ENCODE peak calls at places on chromosome 10, in four cellular contexts. E, T, Q and R are unnamed samples.
A peak's percentile ranks its signal among the peaks of the same experiment; 100 is the strongest.

GRCh38 chr10:71251319-71251718 is 38.9 kb downstream of the UNC5B start:
- DNase-seq in Q (no peak), T (no peak), E (no peak), R (no peak)

GRCh38 chr10:99681553-99681952 is 22.2 kb downstream of the ENTPD7 start:
- DNase-seq in Q (no peak), E (no peak), T (no peak), R (no peak)

GRCh38 chr10:119030421-119031250 is 1.1 kb downstream of the NANOS1 start:
- DNase-seq in T (peak; percentile 56), E (peak; percentile 75), Q (peak; percentile 57), R (peak; percentile 51)

GRCh38 chr10:50461123-50461522 is 162.6 kb downstream of the SGMS1 start:
- DNase-seq in Q (no peak), T (no peak), E (no peak), R (no peak)

GRCh38 chr10:103540722-103541121 is 47.2 kb downstream of the NEURL1 start:
- DNase-seq in E (no peak), Q (no peak), T (no peak), R (no peak)

GRCh38 chr10:92914478-92915066 is 66.3 kb downstream of the EXOC6 start:
- DNase-seq in Q (peak; percentile 60), E (no peak), T (no peak), R (peak; percentile 31)

GRCh38 chr10:87093461-87094372 is 926 bp downstream of the GLUD1 start:
- DNase-seq in E (peak; percentile 80), Q (peak; percentile 80), T (peak; percentile 80), R (peak; percentile 58)

GRCh38 chr10:29922226-29922625 is 137.2 kb downstream of the JCAD start:
- DNase-seq in T (no peak), E (no peak), Q (no peak), R (no peak)

GRCh38 chr10:128042131-128042610 is 84.1 kb downstream of the MKI67 start:
- DNase-seq in Q (no peak), T (peak; percentile 30), E (no peak), R (no peak)

GRCh38 chr10:98045785-98046389 is 15.5 kb upstream of the CRTAC1 start:
- DNase-seq in Q (peak; percentile 46), T (peak; percentile 51), E (peak; percentile 55), R (peak; percentile 54)

DNA sequence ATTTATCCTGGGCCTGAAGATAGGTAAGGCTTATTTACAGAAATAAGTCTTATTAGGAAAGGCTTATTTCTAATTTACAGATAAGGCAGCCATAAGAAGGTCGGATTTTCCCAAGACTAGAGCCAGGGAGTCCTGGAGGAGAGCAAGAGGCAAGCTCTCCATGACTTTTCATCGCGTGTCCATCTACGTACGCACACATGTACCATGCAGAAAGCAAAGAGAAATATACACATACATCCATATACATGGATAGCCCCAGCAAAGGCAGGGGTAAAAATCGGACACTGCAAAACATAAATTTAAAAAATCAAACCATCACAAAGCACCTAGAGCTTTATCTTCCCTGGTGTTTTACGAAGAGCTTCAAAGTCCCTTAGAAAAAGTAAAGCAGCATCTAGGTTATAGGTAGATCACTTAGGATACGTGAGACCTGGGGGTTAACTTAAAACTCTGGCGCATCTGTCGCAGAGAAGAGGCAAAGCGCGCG is 25.8 kb upstream of the ZRANB1 start:
- DNase-seq in Q (no peak), T (no peak), E (no peak), R (no peak)
- H3K4me3 ChIP-seq in Q (peak overlapping the region; percentile 85), T (peak overlapping the region; percentile 75), E (peak overlapping the region; percentile 95), R (peak overlapping the region; percentile 61)

GRCh38 chr10:13000431-13000830 is 1.1 kb downstream of the CCDC3 start:
- DNase-seq in T (no peak), E (no peak), Q (no peak), R (no peak)
- H3K27me3 ChIP-seq in T (peaks cover 65% of the 10 kb centered on the region), E (no peaks in the 10 kb centered on the region), Q (peaks cover 22% of the 10 kb centered on the region), R (peaks cover 10% of the 10 kb centered on the region)

GRCh38 chr10:17201165-17202013 is at the start of gene TRDMT1:
- DNase-seq in T (peak; percentile 90), E (peak; percentile 90), Q (peak; percentile 82), R (peak; percentile 84)

GRCh38 chr10:17200885-17201164 is 647 bp downstream of the TRDMT1 start:
- DNase-seq in Q (peak; percentile 42), T (peak; percentile 69), E (no peak), R (peak; percentile 35)

GRCh38 chr10:17202506-17202905 is 1.0 kb upstream of the TRDMT1 start:
- DNase-seq in T (no peak), E (no peak), Q (no peak), R (no peak)

GRCh38 chr10:17199351-17199804 is 2.1 kb downstream of the TRDMT1 start:
- DNase-seq in E (no peak), T (no peak), Q (no peak), R (no peak)

GRCh38 chr10:17200035-17200884 is 1.2 kb downstream of the TRDMT1 start:
- DNase-seq in Q (no peak), E (no peak), T (no peak), R (no peak)
- H3K27ac ChIP-seq in Q (peak overlapping the region; percentile 66), E (peak overlapping the region; percentile 94), T (peak overlapping the region; percentile 96), R (peak overlapping the region; percentile 95)

GRCh38 chr10:129417882-129418281 is 49.2 kb upstream of the MGMT start:
- DNase-seq in E (no peak), T (no peak), Q (peak; percentile 10), R (no peak)
- H3K4me3 ChIP-seq in E (no peak overlapping the region), T (no peak overlapping the region), Q (no peak overlapping the region), R (no peak overlapping the region)

GRCh38 chr10:123577921-123578461 is 88.2 kb upstream of the GPR26 start:
- DNase-seq in T (no peak), Q (no peak), E (no peak), R (no peak)

GRCh38 chr10:123578721-123579120 is 87.4 kb upstream of the GPR26 start:
- DNase-seq in Q (no peak), T (no peak), E (no peak), R (no peak)

GRCh38 chr10:123581656-123582055 is 84.5 kb upstream of the GPR26 start:
- DNase-seq in Q (no peak), T (no peak), E (no peak), R (no peak)

GRCh38 chr10:123580426-123580825 is 85.7 kb upstream of the GPR26 start:
- DNase-seq in Q (peak; percentile 6), E (no peak), T (no peak), R (no peak)

DNA sequence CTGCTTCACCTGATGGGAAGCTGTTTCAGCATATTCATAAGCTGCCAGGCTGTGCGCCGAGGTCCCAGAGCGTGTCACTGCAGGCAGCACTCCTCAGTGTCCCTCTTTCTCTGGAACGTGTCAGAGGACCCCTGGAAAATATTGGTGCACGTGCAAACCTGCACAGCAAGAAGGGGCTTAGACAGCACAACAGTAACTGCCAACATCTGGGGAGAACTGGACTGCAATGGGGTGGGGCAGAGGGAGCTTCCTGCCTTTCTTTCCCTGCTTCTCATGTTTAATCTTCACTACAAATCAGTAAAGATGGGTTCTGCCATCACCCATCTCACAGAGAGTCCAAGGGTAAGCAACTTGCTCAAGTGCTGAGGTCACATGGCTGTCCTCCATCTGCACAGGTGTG is 86.5 kb upstream of the GPR26 start:
- DNase-seq in Q (no peak), E (no peak), T (no peak), R (no peak)
- H3K27me3 ChIP-seq in Q (no peaks in the 10 kb centered on the region), E (no peaks in the 10 kb centered on the region), T (peaks cover 56% of the 10 kb centered on the region), R (peaks cover 3% of the 10 kb centered on the region)

DNA sequence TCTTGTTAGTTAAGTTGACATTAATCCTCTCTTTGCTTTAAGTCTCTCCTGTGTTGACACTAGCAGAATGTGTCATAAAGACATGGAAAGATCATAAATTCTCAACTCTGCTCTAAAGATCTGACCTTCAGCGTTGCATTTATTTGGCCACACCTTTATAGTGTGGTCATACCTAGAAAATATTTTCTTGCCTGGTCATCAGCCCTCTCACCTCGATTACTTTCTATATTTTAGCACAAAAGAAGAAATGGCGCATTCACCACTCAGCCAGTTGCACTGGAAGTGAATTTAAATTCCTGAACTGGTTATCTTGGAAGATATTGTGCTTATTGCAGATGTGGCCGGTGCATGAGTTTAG is 96.7 kb upstream of the PDCD4 start:
- DNase-seq in Q (no peak), T (no peak), E (no peak), R (no peak)
- H3K27ac ChIP-seq in Q (peak overlapping the region; percentile 82), T (no peak overlapping the region), E (peak overlapping the region; percentile 95), R (no peak overlapping the region)

DNA sequence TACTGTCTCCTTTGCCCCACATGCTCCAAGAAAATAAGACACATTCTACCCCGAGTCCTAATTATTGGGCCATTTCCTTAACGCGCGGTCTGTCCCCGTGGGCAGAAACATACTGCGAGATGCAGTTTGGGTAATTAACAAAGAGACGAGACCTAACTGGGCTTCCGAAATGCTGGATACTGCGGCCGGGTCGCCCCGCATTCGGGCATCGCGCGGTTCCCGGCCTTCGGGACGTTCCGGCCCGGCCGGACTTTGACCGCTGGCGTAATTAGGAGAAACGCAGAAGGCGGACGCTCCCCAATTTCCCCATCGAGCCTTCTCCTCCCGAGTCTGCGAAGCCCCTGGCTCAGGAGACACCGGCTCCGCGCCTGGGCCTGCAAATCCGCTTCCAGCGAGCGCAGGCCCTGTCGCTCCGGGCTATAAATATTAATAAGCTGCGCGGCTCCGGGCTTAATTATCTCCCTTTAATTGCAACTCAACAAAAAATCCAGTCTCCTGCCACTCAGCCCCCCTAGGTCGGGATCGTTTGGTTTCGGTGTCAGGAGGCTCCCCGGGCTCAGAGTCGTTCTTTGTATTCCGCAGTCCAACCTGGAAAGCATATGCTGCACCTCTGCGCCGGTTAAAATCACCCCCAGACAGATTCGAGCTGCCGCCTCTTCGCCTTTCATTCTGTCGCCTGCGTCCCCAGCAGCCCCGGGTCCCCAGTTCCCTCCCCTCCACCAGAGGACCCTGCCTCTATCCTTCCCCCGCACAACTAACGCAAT is 131.5 kb downstream of the SPAG6 start:
- DNase-seq in Q (no peak), T (no peak), E (no peak), R (no peak)
- H3K4me3 ChIP-seq in Q (peak overlapping the region; percentile 35), T (no peak overlapping the region), E (peak overlapping the region; percentile 49), R (no peak overlapping the region)

GRCh38 chr10:32263300-32263699 is 83.7 kb downstream of the EPC1 start:
- DNase-seq in Q (no peak), E (no peak), T (no peak), R (no peak)
- H3K27me3 ChIP-seq in Q (no peaks in the 10 kb centered on the region), E (no peaks in the 10 kb centered on the region), T (no peaks in the 10 kb centered on the region), R (no peaks in the 10 kb centered on the region)

GRCh38 chr10:3460420-3461128 is 288.0 kb upstream of the PITRM1 start:
- DNase-seq in T (no peak), Q (no peak), E (no peak), R (no peak)
- H3K27ac ChIP-seq in T (no peak overlapping the region), Q (peak overlapping the region; percentile 49), E (peak overlapping the region; percentile 36), R (no peak overlapping the region)